ENCODE peak calls at places on chromosomes 12 and 14, in five cellular contexts. One of them, this sample, is unnamed.

GRCh38 chr14:67491741-67492504 is 3.4 kb upstream of the TMEM229B start:
- DNase-seq in neuronal stem cell: no peak
- DNase-seq in trophoblast cell: no peak
- DNase-seq in H9: no peak
- DNase-seq in IMR-90: no peak
- DNase-seq in this sample: no peak

GRCh38 chr12:53300187-53300586 is 692 bp downstream of the MYG1 start:
- DNase-seq in IMR-90: peak
- DNase-seq in trophoblast cell: no peak
- DNase-seq in H9: no peak
- DNase-seq in neuronal stem cell: no peak
- DNase-seq in this sample: no peak

GRCh38 chr14:105582639-105583038 is 56.3 kb downstream of the TMEM121 start:
- DNase-seq in H9: peak
- DNase-seq in neuronal stem cell: no peak
- DNase-seq in trophoblast cell: no peak
- DNase-seq in IMR-90: peak
- DNase-seq in this sample: no peak

GRCh38 chr12:126271138-126271537 is 1205.9 kb downstream of the AACS start:
- DNase-seq in trophoblast cell: no peak
- DNase-seq in H9: no peak
- DNase-seq in neuronal stem cell: no peak
- DNase-seq in IMR-90: no peak
- DNase-seq in this sample: no peak

GRCh38 chr12:108616941-108617858 is 16.5 kb downstream of the SELPLG start:
- DNase-seq in neuronal stem cell: no peak
- DNase-seq in H9: no peak
- DNase-seq in IMR-90: no peak
- DNase-seq in trophoblast cell: peak
- DNase-seq in this sample: no peak

GRCh38 chr12:54259194-54260011 is 20.5 kb downstream of the CBX5 start:
- DNase-seq in H9: peak
- DNase-seq in IMR-90: peak
- DNase-seq in trophoblast cell: peak
- DNase-seq in neuronal stem cell: peak
- DNase-seq in this sample: peak

GRCh38 chr14:93892923-93893549 is 34.1 kb upstream of the FAM181A start:
- DNase-seq in IMR-90: peak
- DNase-seq in H9: peak
- DNase-seq in neuronal stem cell: peak
- DNase-seq in trophoblast cell: peak
- DNase-seq in this sample: peak

GRCh38 chr14:100416921-100417451 is 93.8 kb downstream of the SLC25A47 start:
- DNase-seq in IMR-90: peak
- DNase-seq in neuronal stem cell: no peak
- DNase-seq in H9: no peak
- DNase-seq in trophoblast cell: peak
- DNase-seq in this sample: no peak

GRCh38 chr12:41018010-41018409 is 170.1 kb upstream of the PDZRN4 start:
- DNase-seq in IMR-90: no peak
- DNase-seq in H9: no peak
- DNase-seq in neuronal stem cell: no peak
- DNase-seq in trophoblast cell: no peak
- DNase-seq in this sample: no peak

GRCh38 chr14:30751646-30752416 is 122.5 kb upstream of the COCH start:
- DNase-seq in trophoblast cell: peak
- DNase-seq in IMR-90: no peak
- DNase-seq in H9: no peak
- DNase-seq in neuronal stem cell: no peak
- DNase-seq in this sample: no peak

GRCh38 chr12:120469450-120470149 is at the start of gene SRSF9:
- DNase-seq in neuronal stem cell: peak
- DNase-seq in trophoblast cell: peak
- DNase-seq in IMR-90: peak
- DNase-seq in H9: peak
- DNase-seq in this sample: peak
- H3K14ac ChIP-seq in neuronal stem cell: peak
- H3K14ac ChIP-seq in trophoblast cell: peak
- H3K14ac ChIP-seq in IMR-90: peak
- H3K14ac ChIP-seq in H9: peak
- H3K14ac ChIP-seq in this sample: no peak

DNA sequence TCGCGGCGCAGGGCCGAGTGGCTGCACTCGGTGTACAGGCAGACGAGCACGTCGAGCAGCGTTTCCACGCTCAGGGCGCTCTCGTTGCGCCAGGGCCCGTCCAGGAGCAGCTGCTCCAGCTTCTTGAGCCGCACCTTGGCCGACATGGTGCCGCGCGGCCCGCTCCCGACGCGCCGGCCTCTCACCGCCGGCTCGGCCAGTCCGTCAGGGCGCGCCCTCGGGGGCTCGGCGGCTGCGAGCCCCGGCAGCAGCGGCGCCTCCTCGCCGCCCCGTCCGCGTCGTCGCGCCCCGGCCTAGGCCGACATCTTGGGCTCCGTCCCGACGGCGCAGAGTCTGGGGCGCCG is 349 bp downstream of the CDC42BPB start:
- DNase-seq in trophoblast cell: peak
- DNase-seq in neuronal stem cell: no peak
- DNase-seq in IMR-90: no peak
- DNase-seq in H9: no peak
- DNase-seq in this sample: no peak
- H3K14ac ChIP-seq in trophoblast cell: peak
- H3K14ac ChIP-seq in neuronal stem cell: peak
- H3K14ac ChIP-seq in IMR-90: peak
- H3K14ac ChIP-seq in H9: peak
- H3K14ac ChIP-seq in this sample: no peak

GRCh38 chr14:65296876-65297275 is 115.7 kb upstream of the FUT8 start:
- DNase-seq in neuronal stem cell: no peak
- DNase-seq in H9: no peak
- DNase-seq in trophoblast cell: no peak
- DNase-seq in IMR-90: no peak
- DNase-seq in this sample: no peak

GRCh38 chr14:65302571-65303184 is 109.9 kb upstream of the FUT8 start:
- DNase-seq in neuronal stem cell: no peak
- DNase-seq in H9: no peak
- DNase-seq in trophoblast cell: no peak
- DNase-seq in IMR-90: no peak
- DNase-seq in this sample: no peak

GRCh38 chr14:65297744-65298143 is 114.8 kb upstream of the FUT8 start:
- DNase-seq in trophoblast cell: no peak
- DNase-seq in H9: no peak
- DNase-seq in IMR-90: no peak
- DNase-seq in neuronal stem cell: no peak
- DNase-seq in this sample: no peak

GRCh38 chr14:65301862-65302539 is 110.5 kb upstream of the FUT8 start:
- DNase-seq in IMR-90: no peak
- DNase-seq in neuronal stem cell: no peak
- DNase-seq in H9: no peak
- DNase-seq in trophoblast cell: no peak
- DNase-seq in this sample: no peak

GRCh38 chr14:65299837-65300236 is 112.7 kb upstream of the FUT8 start:
- DNase-seq in trophoblast cell: no peak
- DNase-seq in H9: no peak
- DNase-seq in IMR-90: no peak
- DNase-seq in neuronal stem cell: no peak
- DNase-seq in this sample: no peak
- H3K14ac ChIP-seq in trophoblast cell: no peak
- H3K14ac ChIP-seq in H9: no peak
- H3K14ac ChIP-seq in IMR-90: no peak
- H3K14ac ChIP-seq in neuronal stem cell: no peak
- H3K14ac ChIP-seq in this sample: no peak

DNA sequence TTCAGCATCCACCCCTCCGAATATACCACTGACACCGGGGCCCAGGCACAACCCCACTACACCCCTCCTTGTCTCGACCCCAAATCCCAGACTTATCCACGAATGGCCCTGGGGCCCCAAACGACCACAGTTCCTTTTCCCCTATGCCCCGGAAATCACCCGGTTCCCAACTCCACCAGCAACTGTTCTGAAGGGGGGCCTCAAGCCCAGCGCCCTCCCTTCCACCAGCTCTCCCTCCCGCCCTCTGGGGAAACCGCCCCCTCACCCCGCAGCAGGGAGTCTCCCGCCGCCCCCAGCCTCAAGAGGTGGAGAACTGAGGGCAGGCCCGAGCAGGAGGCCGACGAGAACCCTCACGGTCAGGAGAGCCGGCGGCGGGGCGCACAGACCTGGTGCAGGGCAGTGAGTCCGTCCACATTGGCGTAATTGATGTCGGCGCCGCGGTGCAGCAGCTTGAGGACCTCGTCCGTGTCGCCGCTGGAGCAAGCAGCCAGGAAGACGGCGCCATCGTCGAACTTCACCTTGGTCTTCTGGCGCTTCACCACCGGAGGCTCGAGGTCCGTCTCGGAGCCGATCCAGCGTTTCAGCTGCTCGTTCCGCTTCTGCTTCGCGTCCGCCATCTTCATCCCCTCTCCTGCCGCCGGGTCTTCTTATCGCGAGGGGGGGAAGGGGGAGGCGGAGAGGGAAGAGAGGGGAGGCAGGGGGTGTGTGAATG is 432 bp downstream of the PPP1R12A start:
- DNase-seq in trophoblast cell: peak
- DNase-seq in IMR-90: peak
- DNase-seq in H9: peak
- DNase-seq in neuronal stem cell: no peak
- DNase-seq in this sample: peak
- H3K14ac ChIP-seq in trophoblast cell: peak
- H3K14ac ChIP-seq in IMR-90: peak
- H3K14ac ChIP-seq in H9: peak
- H3K14ac ChIP-seq in neuronal stem cell: peak
- H3K14ac ChIP-seq in this sample: peak